ENCODE peak calls at places on chromosomes 11 and 22, in nine cellular contexts. Y is hepatic stellate cell; G is AG08395; C is A172; M is naive thymus-derived CD8-positive, alpha-beta T cell; X is NCI-H460; V is hypothalamus; A is CD8-positive, alpha-beta T cell; L is nucleus accumbens. P is an unnamed sample.

GRCh38 chr11:103927535-103927934 is 108.9 kb upstream of the DDI1 start:
- DNase-seq in Y (no peak), G (peak; percentile 33), C (no peak), M (no peak), X (no peak), V (no peak), A (no peak), L (no peak), P (no peak)

GRCh38 chr22:20963201-20964052 is 3.6 kb upstream of the AIFM3 start:
- DNase-seq in Y (no peak), G (no peak), C (no peak), M (no peak), X (no peak), V (no peak), A (no peak), L (no peak), P (no peak)

GRCh38 chr11:116640641-116641402 is 132.0 kb downstream of the BUD13 start:
- DNase-seq in Y (no peak), G (no peak), C (no peak), M (no peak), X (no peak), V (no peak), A (no peak), L (no peak), P (no peak)

GRCh38 chr22:47736166-47737034 is 974.0 kb downstream of the TBC1D22A start:
- DNase-seq in Y (no peak), G (no peak), C (peak; percentile 37), M (no peak), X (no peak), V (no peak), A (no peak), L (no peak), P (no peak)

GRCh38 chr11:110112457-110112856 is 19.3 kb downstream of the ZC3H12C start:
- DNase-seq in Y (no peak), G (no peak), C (no peak), M (no peak), X (no peak), V (no peak), A (no peak), L (no peak), P (no peak)

GRCh38 chr22:20834725-20835124 is 23.9 kb downstream of the PI4KA start:
- DNase-seq in Y (no peak), G (no peak), C (no peak), M (no peak), X (no peak), V (no peak), A (no peak), L (no peak), P (no peak)

GRCh38 chr22:29882716-29883044 is 294 bp upstream of the MTMR3 start:
- DNase-seq in Y (no peak), G (no peak), C (no peak), M (no peak), X (no peak), V (no peak), A (no peak), L (no peak), P (no peak)

GRCh38 chr11:58222730-58223129 is 6.0 kb downstream of the OR10Q1 start:
- DNase-seq in Y (no peak), G (no peak), C (no peak), M (no peak), X (no peak), V (no peak), A (no peak), L (no peak), P (no peak)

GRCh38 chr22:23278883-23279675 is 98.8 kb downstream of the BCR start:
- DNase-seq in Y (no peak), G (peak; percentile 11), C (no peak), M (no peak), X (peak; percentile 86), V (no peak), A (no peak), L (no peak), P (peak; percentile 7)

P was measured in LoVo.